ENCODE peak calls at places on chromosomes 3 and 15, in five cellular contexts. Q is cardiac fibroblast; O is progenitor cell of endocrine pancreas; C is activated naive CD8-positive, alpha-beta T cell treated with anti-CD3 and anti-CD28 coated beads, Interleukin-2, amount 50 U/mL, for 24 hours; F is GOT3. L is an unnamed sample.

GRCh38 chr15:40722934-40723333 is 28.0 kb downstream of the RAD51 start:
- DNase-seq in Q (no peak), O (no peak), C (no peak), F (no peak), L (no peak)

GRCh38 chr3:32819581-32820348 is 2.0 kb downstream of the TRIM71 start:
- DNase-seq in Q (no peak), O (peak), C (no peak), F (no peak), L (peak)

GRCh38 chr15:80234883-80235282 is 17.1 kb downstream of the CTXND1 start:
- DNase-seq in Q (peak), O (no peak), C (peak), F (no peak), L (peak)

GRCh38 chr15:41804920-41805666 is 22.8 kb upstream of the JMJD7 start:
- DNase-seq in Q (no peak), O (no peak), C (no peak), F (no peak), L (no peak)

GRCh38 chr3:145904138-145904537 is 256.8 kb downstream of the PLOD2 start:
- DNase-seq in Q (no peak), O (no peak), C (no peak), F (no peak), L (no peak)

GRCh38 chr15:78934063-78935023 is 10.5 kb downstream of the CTSH start:
- DNase-seq in Q (peak), O (no peak), C (no peak), F (no peak), L (no peak)

GRCh38 chr15:91887921-91888373 is 34.4 kb downstream of the SLCO3A1 start:
- DNase-seq in Q (no peak), O (no peak), C (no peak), F (no peak), L (no peak)

GRCh38 chr3:67646586-67647234 is 7.7 kb downstream of the SUCLG2 start:
- DNase-seq in Q (peak), O (no peak), C (no peak), F (no peak), L (no peak)

GRCh38 chr3:33578325-33579180 is 138.3 kb upstream of the UBP1 start:
- DNase-seq in Q (peak), O (no peak), C (no peak), F (no peak), L (peak)

GRCh38 chr3:36305929-36306520 is 74.3 kb upstream of the STAC start:
- DNase-seq in Q (peak), O (no peak), C (no peak), F (no peak), L (no peak)

GRCh38 chr15:98700501-98700900 is 52.2 kb downstream of the IGF1R start:
- DNase-seq in Q (no peak), O (no peak), C (no peak), F (no peak), L (no peak)

GRCh38 chr15:83734487-83734886 is 80.6 kb downstream of the ADAMTSL3 start:
- DNase-seq in Q (peak), O (no peak), C (no peak), F (no peak), L (peak)

GRCh38 chr15:35442734-35443133 is 103.2 kb downstream of the DPH6 start:
- DNase-seq in Q (peak), O (no peak), C (no peak), F (no peak), L (no peak)

GRCh38 chr3:81778678-81779182 is 17.3 kb upstream of the GBE1 start:
- DNase-seq in Q (peak), O (no peak), C (no peak), F (no peak), L (no peak)

GRCh38 chr15:52336530-52336929 is 40.9 kb upstream of the MYO5C start:
- DNase-seq in Q (no peak), O (no peak), C (no peak), F (no peak), L (no peak)

GRCh38 chr15:32784571-32784970 is 66.8 kb downstream of the GREM1 start:
- DNase-seq in Q (no peak), O (no peak), C (no peak), F (no peak), L (no peak)

GRCh38 chr15:92624401-92624991 is 31.1 kb downstream of the FAM174B start:
- DNase-seq in Q (no peak), O (no peak), C (no peak), F (no peak), L (no peak)

GRCh38 chr3:65548848-65549625 is 489.7 kb downstream of the MAGI1 start:
- DNase-seq in Q (no peak), O (peak), C (no peak), F (no peak), L (no peak)

GRCh38 chr3:33941804-33942203 is 143.4 kb downstream of the PDCD6IP start:
- DNase-seq in Q (no peak), O (no peak), C (no peak), F (no peak), L (no peak)

GRCh38 chr15:99955181-99955525 is 221.9 kb upstream of the LYSMD4 start:
- DNase-seq in Q (no peak), O (no peak), C (no peak), F (no peak), L (no peak)

GRCh38 chr3:53859178-53859577 is 12.8 kb downstream of the IL17RB start:
- DNase-seq in Q (no peak), O (no peak), C (no peak), F (no peak), L (no peak)

GRCh38 chr3:72798552-72799195 is 49.6 kb downstream of the SHQ1 start:
- DNase-seq in Q (peak), O (no peak), C (no peak), F (no peak), L (no peak)

GRCh38 chr3:99681512-99681911 is 43.1 kb downstream of the COL8A1 start:
- DNase-seq in Q (no peak), O (no peak), C (no peak), F (no peak), L (no peak)

L was measured in Caco-2.